ENCODE peak calls at places on chromosomes 2 and 18, in seven cellular contexts. R is KBM-7; L is adrenal gland; V is ovary; A is CD8-positive, alpha-beta memory T cell; O is activated naive CD4-positive, alpha-beta T cell; B is anterior cingulate cortex. Q is an unnamed sample.
A peak's percentile ranks its signal among the peaks of the same experiment; 100 is the strongest.

GRCh38 chr18:60693426-60693825 is 320.9 kb upstream of the MC4R start:
- DNase-seq in R (no peak), L (no peak), V (no peak), A (no peak), O (no peak), B (no peak), Q (no peak)

GRCh38 chr2:140154711-140155110 is 1374.5 kb upstream of the NXPH2 start:
- DNase-seq in R (no peak), L (no peak), V (no peak), A (no peak), O (no peak), B (no peak), Q (no peak)

GRCh38 chr2:128466377-128467175 is 147.9 kb upstream of the HS6ST1 start:
- DNase-seq in R (no peak), L (peak; percentile 81), V (no peak), A (no peak), O (no peak), B (peak; percentile 16), Q (peak; percentile 27)

GRCh38 chr2:200267350-200267749 is 39.1 kb upstream of the SPATS2L start:
- DNase-seq in R (no peak), L (no peak), V (no peak), A (no peak), O (no peak), B (no peak), Q (no peak)

GRCh38 chr2:25957743-25958142 is 24.6 kb downstream of the KIF3C start:
- DNase-seq in R (no peak), L (no peak), V (no peak), A (no peak), O (no peak), B (no peak), Q (no peak)

GRCh38 chr2:3516831-3517230 is 2.5 kb downstream of the ADI1 start:
- DNase-seq in R (no peak), L (no peak), V (no peak), A (no peak), O (no peak), B (no peak), Q (no peak)

GRCh38 chr2:7242189-7242867 is 325.1 kb downstream of the RNF144A start:
- DNase-seq in R (peak; percentile 8), L (no peak), V (no peak), A (no peak), O (no peak), B (no peak), Q (no peak)

GRCh38 chr18:44693030-44693784 is 12.5 kb downstream of the SETBP1 start:
- DNase-seq in R (no peak), L (no peak), V (no peak), A (no peak), O (no peak), B (no peak), Q (no peak)

GRCh38 chr2:77521931-77522470 is at the start of gene LRRTM4:
- DNase-seq in R (no peak), L (no peak), V (no peak), A (no peak), O (no peak), B (peak; percentile 18), Q (peak; percentile 64)

GRCh38 chr2:158034198-158034831 is 67.4 kb upstream of the UPP2 start:
- DNase-seq in R (peak; percentile 83), L (peak; percentile 57), V (no peak), A (no peak), O (no peak), B (no peak), Q (no peak)

GRCh38 chr2:56271275-56271674 is 87.5 kb downstream of the CCDC85A start:
- DNase-seq in R (no peak), L (no peak), V (no peak), A (no peak), O (no peak), B (no peak), Q (no peak)

GRCh38 chr2:47056374-47056773 is 98.7 kb downstream of the STPG4 start:
- DNase-seq in R (no peak), L (no peak), V (no peak), A (no peak), O (no peak), B (no peak), Q (no peak)

GRCh38 chr2:240919161-240919781 is 13.1 kb downstream of the CROCC2 start:
- DNase-seq in R (no peak), L (peak; percentile 10), V (peak; percentile 15), A (no peak), O (no peak), B (no peak), Q (peak; percentile 1)

GRCh38 chr2:181440919-181441318 is 16.3 kb upstream of the ITGA4 start:
- DNase-seq in R (no peak), L (no peak), V (no peak), A (no peak), O (no peak), B (no peak), Q (no peak)

GRCh38 chr2:45439788-45440773 is 171.0 kb downstream of the SRBD1 start:
- DNase-seq in R (no peak), L (no peak), V (no peak), A (no peak), O (no peak), B (no peak), Q (no peak)

GRCh38 chr2:164710252-164710633 is 89.0 kb upstream of the GRB14 start:
- DNase-seq in R (no peak), L (no peak), V (no peak), A (no peak), O (no peak), B (no peak), Q (no peak)

GRCh38 chr2:64551851-64552250 is 27.7 kb downstream of the AFTPH start:
- DNase-seq in R (no peak), L (no peak), V (no peak), A (no peak), O (no peak), B (no peak), Q (no peak)

GRCh38 chr2:40016151-40016885 is 237.3 kb upstream of the THUMPD2 start:
- DNase-seq in R (no peak), L (no peak), V (no peak), A (no peak), O (no peak), B (no peak), Q (no peak)

GRCh38 chr2:117760916-117761315 is 53.6 kb upstream of the DDX18 start:
- DNase-seq in R (no peak), L (no peak), V (no peak), A (no peak), O (no peak), B (no peak), Q (no peak)

GRCh38 chr2:153354406-153354805 is 124.2 kb downstream of the RPRM start:
- DNase-seq in R (no peak), L (no peak), V (no peak), A (no peak), O (no peak), B (no peak), Q (no peak)

GRCh38 chr2:69298261-69298660 is 88.8 kb downstream of the GFPT1 start:
- DNase-seq in R (no peak), L (peak; percentile 80), V (no peak), A (no peak), O (no peak), B (no peak), Q (no peak)

GRCh38 chr2:69915050-69915945 is at the start of gene MXD1:
- DNase-seq in R (peak; percentile 27), L (no peak), V (peak; percentile 24), A (peak; percentile 8), O (peak; percentile 38), B (no peak), Q (peak; percentile 28)

GRCh38 chr2:112149194-112149593 is 11.0 kb downstream of the FBLN7 start:
- DNase-seq in R (no peak), L (no peak), V (no peak), A (no peak), O (no peak), B (no peak), Q (no peak)

GRCh38 chr2:182302174-182302573 is 124.7 kb downstream of the PDE1A start:
- DNase-seq in R (no peak), L (no peak), V (no peak), A (no peak), O (no peak), B (no peak), Q (no peak)

GRCh38 chr2:196336715-196337617 is 165.6 kb upstream of the STK17B start:
- DNase-seq in R (peak; percentile 53), L (no peak), V (no peak), A (no peak), O (no peak), B (no peak), Q (no peak)

Q was measured in posterior cingulate gyrus.